ENCODE peak calls at places on chromosomes 3 and 15, in six cellular contexts. W is aorta, A is hepatocyte, P is NCI-H1930, N is fibroblast of pulmonary artery, Q is mesenchymal stem cell. G is an unnamed sample.

GRCh38 chr15:46855388-46855787 is 861.9 kb upstream of the SEMA6D start:
- DNase-seq in Q (no peak), A (no peak), P (no peak), N (no peak), W (no peak), G (no peak)

GRCh38 chr15:47184405-47185221 is 532.7 kb upstream of the SEMA6D start:
- DNase-seq in P (no peak), N (peak), A (peak), W (peak), Q (peak), G (no peak)

GRCh38 chr3:123635717-123636116 is 50.9 kb upstream of the HACD2 start:
- DNase-seq in N (no peak), P (no peak), W (no peak), A (no peak), Q (no peak), G (no peak)

GRCh38 chr3:108602249-108602934 is 12.9 kb downstream of the DZIP3 start:
- DNase-seq in W (no peak), P (no peak), A (peak), Q (no peak), N (no peak), G (no peak)

GRCh38 chr15:70722266-70723123 is 40.9 kb downstream of the UACA start:
- DNase-seq in N (peak), Q (peak), A (peak), W (no peak), P (no peak), G (no peak)

GRCh38 chr3:24296441-24297205 is 198.0 kb downstream of the THRB start:
- DNase-seq in A (no peak), P (no peak), Q (peak), W (no peak), N (no peak), G (no peak)

GRCh38 chr3:50671331-50671730 is 3.4 kb upstream of the DOCK3 start:
- DNase-seq in P (no peak), N (peak), A (peak), W (no peak), Q (peak), G (peak)

GRCh38 chr15:40232625-40233070 is 6.2 kb upstream of the PAK6 start:
- DNase-seq in A (peak), P (no peak), Q (no peak), N (peak), W (no peak), G (no peak)

GRCh38 chr3:132867526-132867925 is 145.3 kb upstream of the NPHP3 start:
- DNase-seq in N (no peak), Q (no peak), P (no peak), A (no peak), W (no peak), G (no peak)

GRCh38 chr3:170162630-170163029 is 18.9 kb downstream of the PHC3 start:
- DNase-seq in A (no peak), Q (no peak), N (peak), P (no peak), W (no peak), G (no peak)

GRCh38 chr3:194306771-194307640 is 44.1 kb downstream of the CPN2 start:
- DNase-seq in Q (no peak), A (no peak), N (no peak), W (no peak), P (no peak), G (no peak)

GRCh38 chr3:18111702-18112311 is 313.3 kb downstream of the SATB1 start:
- DNase-seq in N (no peak), Q (no peak), W (no peak), P (peak), A (no peak), G (no peak)

GRCh38 chr15:75167588-75168076 is 34.0 kb upstream of the C15orf39 start:
- DNase-seq in W (no peak), P (no peak), A (no peak), N (peak), Q (peak), G (no peak)

GRCh38 chr3:14913926-14914776 is 33.2 kb upstream of the NR2C2 start:
- DNase-seq in A (no peak), N (no peak), W (no peak), P (no peak), Q (no peak), G (no peak)

G was measured in NCI-H187 treated with DMSO at 0.1 percent for 48 hours.